ENCODE peak calls at places on chromosomes 6 and 20, in six cellular contexts. S is tibial artery, K is fibroblast of lung, Z is coronary artery, P is choroid plexus epithelial cell, H is heart left ventricle. O is an unnamed sample.

GRCh38 chr20:48614593-48615274 is 213.1 kb downstream of the PREX1 start:
- DNase-seq in S (no peak), K (no peak), Z (no peak), P (no peak), H (no peak), O (no peak)

GRCh38 chr6:66993272-66993671 is 1286.2 kb upstream of the EYS start:
- DNase-seq in S (no peak), K (peak), Z (no peak), P (no peak), H (no peak), O (no peak)

GRCh38 chr6:52328303-52328662 is 33.7 kb upstream of the PAQR8 start:
- DNase-seq in S (no peak), K (no peak), Z (no peak), P (no peak), H (no peak), O (no peak)

GRCh38 chr20:17614176-17614811 is 44.4 kb downstream of the DSTN start:
- DNase-seq in S (peak), K (peak), Z (peak), P (peak), H (peak), O (peak)

GRCh38 chr20:9981834-9982233 is 53.0 kb upstream of the ANKEF1 start:
- DNase-seq in S (no peak), K (peak), Z (no peak), P (peak), H (no peak), O (peak)

GRCh38 chr6:21295846-21296245 is 297.7 kb upstream of the SOX4 start:
- DNase-seq in S (no peak), K (peak), Z (no peak), P (peak), H (no peak), O (no peak)

GRCh38 chr6:33123732-33124524 is 48.1 kb downstream of the HLA-DPB1 start:
- DNase-seq in S (no peak), K (peak), Z (no peak), P (peak), H (no peak), O (peak)

GRCh38 chr20:44001667-44002596 is 87.3 kb downstream of the TOX2 start:
- DNase-seq in S (no peak), K (no peak), Z (no peak), P (no peak), H (no peak), O (no peak)

GRCh38 chr6:159104931-159105330 is 60.1 kb upstream of the TAGAP start:
- DNase-seq in S (no peak), K (no peak), Z (peak), P (no peak), H (no peak), O (no peak)

GRCh38 chr6:151804585-151805285 is 2.7 kb upstream of the ESR1 start:
- DNase-seq in S (no peak), K (no peak), Z (no peak), P (no peak), H (no peak), O (no peak)

GRCh38 chr6:46254946-46255345 is 84.2 kb upstream of the ENPP5 start:
- DNase-seq in S (no peak), K (no peak), Z (no peak), P (no peak), H (no peak), O (no peak)

GRCh38 chr6:135858941-135859340 is 7.4 kb downstream of the PDE7B start:
- DNase-seq in S (no peak), K (no peak), Z (no peak), P (no peak), H (no peak), O (no peak)

GRCh38 chr20:35006531-35006971 is 50.9 kb downstream of the MYH7B start:
- DNase-seq in S (peak), K (no peak), Z (peak), P (no peak), H (no peak), O (no peak)

GRCh38 chr6:49513153-49513989 is 13.6 kb downstream of the GLYATL3 start:
- DNase-seq in S (no peak), K (no peak), Z (no peak), P (peak), H (no peak), O (no peak)

GRCh38 chr6:34043371-34043770 is 102.5 kb downstream of the GRM4 start:
- DNase-seq in S (no peak), K (no peak), Z (no peak), P (no peak), H (no peak), O (no peak)

GRCh38 chr6:35728663-35729348 is 8.0 kb upstream of the ARMC12 start:
- DNase-seq in S (peak), K (no peak), Z (no peak), P (no peak), H (peak), O (no peak)

GRCh38 chr20:37295595-37295994 is 6.1 kb downstream of the MANBAL start:
- DNase-seq in S (no peak), K (no peak), Z (no peak), P (no peak), H (no peak), O (no peak)

GRCh38 chr20:20680991-20681508 is 31.4 kb downstream of the RALGAPA2 start:
- DNase-seq in S (no peak), K (no peak), Z (no peak), P (no peak), H (no peak), O (no peak)

GRCh38 chr6:166707045-166707444 is 80.0 kb upstream of the RPS6KA2 start:
- DNase-seq in S (no peak), K (peak), Z (no peak), P (peak), H (peak), O (peak)

GRCh38 chr20:36055145-36055544 is 86.8 kb downstream of the CNBD2 start:
- DNase-seq in S (no peak), K (no peak), Z (no peak), P (no peak), H (no peak), O (no peak)

GRCh38 chr6:119323926-119324325 is 25.6 kb downstream of the MAN1A1 start:
- DNase-seq in S (no peak), K (no peak), Z (no peak), P (peak), H (no peak), O (no peak)

GRCh38 chr20:34215711-34216381 is 25.4 kb upstream of the ASIP start:
- DNase-seq in S (peak), K (peak), Z (peak), P (peak), H (peak), O (peak)

GRCh38 chr6:149015877-149016525 is 269.2 kb downstream of the UST start:
- DNase-seq in S (no peak), K (no peak), Z (no peak), P (no peak), H (no peak), O (no peak)

DNA sequence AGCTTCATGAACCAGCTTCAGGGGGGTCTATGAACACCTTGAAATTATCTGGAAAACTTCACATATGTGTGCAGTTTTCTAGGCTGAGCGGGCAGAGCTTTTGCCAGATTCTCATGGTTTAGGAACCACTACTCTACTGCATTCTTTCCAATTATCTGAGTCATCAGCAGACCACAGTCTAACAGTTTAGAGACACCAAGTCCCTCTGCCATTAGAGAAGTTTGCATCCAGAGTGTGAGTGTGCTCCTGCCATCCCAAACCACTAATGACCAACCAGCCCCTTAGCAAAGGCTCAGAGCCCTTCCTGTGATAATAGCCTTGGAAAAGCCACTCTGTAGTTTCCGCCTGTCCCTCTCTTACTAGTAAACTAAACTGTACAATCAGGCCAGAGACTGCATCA is 96.8 kb downstream of the PHACTR1 start:
- DNase-seq in S (no peak), K (no peak), Z (no peak), P (no peak), H (no peak), O (no peak)
- H3K4me3 ChIP-seq in S (no peak), K (no peak), Z (no peak), P (no peak), H (no peak), O (no peak)

GRCh38 chr6:169556238-169556637 is 145.6 kb downstream of the WDR27 start:
- DNase-seq in S (no peak), K (no peak), Z (no peak), P (no peak), H (no peak), O (no peak)
- H3K4me3 ChIP-seq in S (no peak), K (no peak), Z (no peak), P (no peak), H (no peak), O (no peak)

GRCh38 chr6:17396256-17396655 is 2.9 kb downstream of the CAP2 start:
- DNase-seq in S (no peak), K (no peak), Z (no peak), P (no peak), H (no peak), O (no peak)
- H3K4me3 ChIP-seq in S (no peak), K (no peak), Z (no peak), P (no peak), H (no peak), O (no peak)

DNA sequence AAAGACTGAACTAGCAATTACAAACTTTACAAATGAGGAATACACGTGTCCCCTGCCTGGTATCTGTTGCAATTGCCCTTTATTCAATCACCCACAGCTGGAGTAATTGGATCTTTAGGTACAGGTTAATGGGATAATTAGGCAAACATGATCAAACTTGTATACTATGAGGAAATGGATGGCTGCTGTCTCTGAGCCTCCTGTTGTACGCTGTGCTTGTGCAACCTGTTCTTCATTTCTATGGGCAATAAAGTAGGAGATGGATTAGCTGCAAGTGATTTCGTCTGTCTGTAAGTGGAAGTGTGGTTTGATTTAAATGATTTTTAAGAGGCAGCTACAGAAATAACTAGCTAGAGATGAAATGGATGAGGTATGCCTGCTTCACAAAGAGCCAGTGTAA is 474.0 kb downstream of the RNF144B start:
- DNase-seq in S (no peak), K (no peak), Z (no peak), P (no peak), H (no peak), O (no peak)
- H3K4me3 ChIP-seq in S (no peak), K (no peak), Z (no peak), P (no peak), H (no peak), O (no peak)

DNA sequence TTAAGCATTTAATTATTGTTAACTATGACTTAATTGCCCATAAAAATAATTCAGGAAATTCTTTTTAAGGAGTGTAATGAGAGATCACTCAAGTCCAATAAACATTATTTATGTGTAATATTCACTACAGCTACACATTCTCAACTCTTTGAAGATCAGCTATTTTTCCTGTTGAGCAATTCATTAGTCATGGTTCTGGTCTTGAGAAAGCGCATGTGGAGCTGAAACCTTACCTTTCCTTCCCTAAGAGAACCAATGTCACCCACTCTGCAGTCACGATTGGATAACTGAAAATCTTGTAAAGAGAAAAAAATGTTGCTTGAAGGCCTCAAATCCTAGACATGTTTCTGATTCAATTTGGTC is 737.0 kb upstream of the MARCKS start:
- DNase-seq in S (no peak), K (peak), Z (no peak), P (peak), H (no peak), O (peak)
- H3K4me3 ChIP-seq in S (no peak), K (no peak), Z (no peak), P (no peak), H (no peak), O (no peak)

DNA sequence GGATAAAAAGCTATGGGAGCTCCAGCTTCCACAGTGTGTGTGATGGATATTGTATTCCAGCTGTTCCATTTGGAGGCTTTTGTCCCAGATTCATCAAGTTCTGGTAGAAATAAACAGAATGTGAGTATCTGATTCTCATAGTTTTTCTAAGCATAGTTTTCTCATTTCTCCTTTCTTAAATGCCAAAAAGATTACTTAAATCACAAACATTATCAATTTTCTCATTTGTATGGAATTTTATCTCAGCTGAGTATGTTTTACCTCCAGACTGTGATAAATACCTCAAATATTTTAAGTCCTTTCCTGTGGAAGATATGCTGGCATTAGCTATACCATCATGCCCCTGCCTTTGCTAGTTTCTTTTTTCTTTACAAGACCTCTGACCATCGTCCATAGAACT is 767.3 kb downstream of the TFAP2A start:
- DNase-seq in S (no peak), K (no peak), Z (no peak), P (peak), H (no peak), O (peak)
- H3K4me3 ChIP-seq in S (no peak), K (no peak), Z (no peak), P (no peak), H (no peak), O (no peak)